ENCODE peak calls at places on chromosomes 12 and 14, in five cellular contexts. One of them, this sample, is unnamed.

GRCh38 chr14:89419973-89420482 is 3.0 kb upstream of the FOXN3 start:
- DNase-seq in adrenal gland: no peak
- DNase-seq in ovary: no peak
- DNase-seq in stomach: no peak
- DNase-seq in lower leg skin: no peak
- DNase-seq in this sample: no peak

GRCh38 chr12:80100566-80100965 is 1.2 kb downstream of the OTOGL start:
- DNase-seq in adrenal gland: no peak
- DNase-seq in ovary: no peak
- DNase-seq in stomach: no peak
- DNase-seq in lower leg skin: no peak
- DNase-seq in this sample: no peak

GRCh38 chr12:119902084-119902509 is 25.0 kb upstream of the CIT start:
- DNase-seq in adrenal gland: peak
- DNase-seq in ovary: no peak
- DNase-seq in stomach: peak
- DNase-seq in lower leg skin: peak
- DNase-seq in this sample: peak

GRCh38 chr12:29301114-29301513 is 79.9 kb downstream of the ERGIC2 start:
- DNase-seq in adrenal gland: no peak
- DNase-seq in ovary: no peak
- DNase-seq in stomach: no peak
- DNase-seq in lower leg skin: no peak
- DNase-seq in this sample: no peak

GRCh38 chr14:75989134-75989533 is 3.6 kb downstream of the IFT43 start:
- DNase-seq in adrenal gland: peak
- DNase-seq in ovary: no peak
- DNase-seq in stomach: no peak
- DNase-seq in lower leg skin: peak
- DNase-seq in this sample: no peak

GRCh38 chr12:128853321-128854197 is at the start of gene GLT1D1:
- DNase-seq in adrenal gland: no peak
- DNase-seq in ovary: no peak
- DNase-seq in stomach: no peak
- DNase-seq in lower leg skin: no peak
- DNase-seq in this sample: peak

GRCh38 chr12:111600296-111600562 is 1.1 kb upstream of the ATXN2 start:
- DNase-seq in adrenal gland: no peak
- DNase-seq in ovary: no peak
- DNase-seq in stomach: no peak
- DNase-seq in lower leg skin: no peak
- DNase-seq in this sample: no peak

GRCh38 chr12:52837341-52837741 is 3.2 kb upstream of the KRT79 start:
- DNase-seq in adrenal gland: no peak
- DNase-seq in ovary: no peak
- DNase-seq in stomach: no peak
- DNase-seq in lower leg skin: no peak
- DNase-seq in this sample: peak

GRCh38 chr14:24542346-24542936 is 33.6 kb downstream of the CTSG start:
- DNase-seq in adrenal gland: no peak
- DNase-seq in ovary: no peak
- DNase-seq in stomach: no peak
- DNase-seq in lower leg skin: no peak
- DNase-seq in this sample: no peak

GRCh38 chr14:54981698-54982097 is 45.2 kb downstream of the WDHD1 start:
- DNase-seq in adrenal gland: no peak
- DNase-seq in ovary: no peak
- DNase-seq in stomach: no peak
- DNase-seq in lower leg skin: no peak
- DNase-seq in this sample: no peak

GRCh38 chr12:31594681-31595080 is 3.7 kb upstream of the DENND5B start:
- DNase-seq in adrenal gland: no peak
- DNase-seq in ovary: no peak
- DNase-seq in stomach: no peak
- DNase-seq in lower leg skin: no peak
- DNase-seq in this sample: no peak

GRCh38 chr14:21241218-21241819 is 27.9 kb downstream of the HNRNPC start:
- DNase-seq in adrenal gland: no peak
- DNase-seq in ovary: no peak
- DNase-seq in stomach: no peak
- DNase-seq in lower leg skin: no peak
- DNase-seq in this sample: no peak

GRCh38 chr12:116736962-116737773 is 701 bp downstream of the SPRING1 start:
- DNase-seq in adrenal gland: no peak
- DNase-seq in ovary: no peak
- DNase-seq in stomach: peak
- DNase-seq in lower leg skin: no peak
- DNase-seq in this sample: peak

GRCh38 chr14:92789457-92790089 is 4.5 kb upstream of the GOLGA5 start:
- DNase-seq in adrenal gland: no peak
- DNase-seq in ovary: no peak
- DNase-seq in stomach: no peak
- DNase-seq in lower leg skin: no peak
- DNase-seq in this sample: no peak

GRCh38 chr14:31834616-31835015 is 242.5 kb upstream of the ARHGAP5 start:
- DNase-seq in adrenal gland: no peak
- DNase-seq in ovary: no peak
- DNase-seq in stomach: no peak
- DNase-seq in lower leg skin: no peak
- DNase-seq in this sample: no peak

GRCh38 chr12:71392521-71393145 is 47.0 kb upstream of the LGR5 start:
- DNase-seq in adrenal gland: no peak
- DNase-seq in ovary: no peak
- DNase-seq in stomach: no peak
- DNase-seq in lower leg skin: no peak
- DNase-seq in this sample: no peak

GRCh38 chr12:121769831-121770301 is 23.6 kb downstream of the RHOF start:
- DNase-seq in adrenal gland: peak
- DNase-seq in ovary: no peak
- DNase-seq in stomach: no peak
- DNase-seq in lower leg skin: no peak
- DNase-seq in this sample: no peak

GRCh38 chr12:82019533-82019932 is 260.4 kb upstream of the PPFIA2 start:
- DNase-seq in adrenal gland: no peak
- DNase-seq in ovary: no peak
- DNase-seq in stomach: no peak
- DNase-seq in lower leg skin: no peak
- DNase-seq in this sample: no peak

GRCh38 chr14:73943083-73943482 is 6.8 kb downstream of the FAM161B start:
- DNase-seq in adrenal gland: peak
- DNase-seq in ovary: no peak
- DNase-seq in stomach: no peak
- DNase-seq in lower leg skin: peak
- DNase-seq in this sample: no peak

GRCh38 chr12:52197371-52198231 is 5.8 kb upstream of the KRT80 start:
- DNase-seq in adrenal gland: peak
- DNase-seq in ovary: no peak
- DNase-seq in stomach: peak
- DNase-seq in lower leg skin: peak
- DNase-seq in this sample: no peak

GRCh38 chr12:69969011-69969410 is 144.0 kb downstream of the MYRFL start:
- DNase-seq in adrenal gland: no peak
- DNase-seq in ovary: no peak
- DNase-seq in stomach: no peak
- DNase-seq in lower leg skin: no peak
- DNase-seq in this sample: no peak

GRCh38 chr14:91369628-91370445 is 47.8 kb downstream of the CCDC88C start:
- DNase-seq in adrenal gland: no peak
- DNase-seq in ovary: no peak
- DNase-seq in stomach: no peak
- DNase-seq in lower leg skin: peak
- DNase-seq in this sample: no peak

GRCh38 chr14:68403191-68403781 is 389.6 kb downstream of the ZFP36L1 start:
- DNase-seq in adrenal gland: no peak
- DNase-seq in ovary: no peak
- DNase-seq in stomach: no peak
- DNase-seq in lower leg skin: no peak
- DNase-seq in this sample: no peak

GRCh38 chr12:2613674-2614073 is 181.1 kb upstream of the FKBP4 start:
- DNase-seq in adrenal gland: peak
- DNase-seq in ovary: no peak
- DNase-seq in stomach: no peak
- DNase-seq in lower leg skin: peak
- DNase-seq in this sample: no peak

GRCh38 chr12:131736807-131737484 is 26.1 kb downstream of the SFSWAP start:
- DNase-seq in adrenal gland: no peak
- DNase-seq in ovary: no peak
- DNase-seq in stomach: no peak
- DNase-seq in lower leg skin: no peak
- DNase-seq in this sample: no peak

GRCh38 chr14:91980157-91980556 is 32.7 kb upstream of the FBLN5 start:
- DNase-seq in adrenal gland: no peak
- DNase-seq in ovary: no peak
- DNase-seq in stomach: no peak
- DNase-seq in lower leg skin: peak
- DNase-seq in this sample: no peak

DNA sequence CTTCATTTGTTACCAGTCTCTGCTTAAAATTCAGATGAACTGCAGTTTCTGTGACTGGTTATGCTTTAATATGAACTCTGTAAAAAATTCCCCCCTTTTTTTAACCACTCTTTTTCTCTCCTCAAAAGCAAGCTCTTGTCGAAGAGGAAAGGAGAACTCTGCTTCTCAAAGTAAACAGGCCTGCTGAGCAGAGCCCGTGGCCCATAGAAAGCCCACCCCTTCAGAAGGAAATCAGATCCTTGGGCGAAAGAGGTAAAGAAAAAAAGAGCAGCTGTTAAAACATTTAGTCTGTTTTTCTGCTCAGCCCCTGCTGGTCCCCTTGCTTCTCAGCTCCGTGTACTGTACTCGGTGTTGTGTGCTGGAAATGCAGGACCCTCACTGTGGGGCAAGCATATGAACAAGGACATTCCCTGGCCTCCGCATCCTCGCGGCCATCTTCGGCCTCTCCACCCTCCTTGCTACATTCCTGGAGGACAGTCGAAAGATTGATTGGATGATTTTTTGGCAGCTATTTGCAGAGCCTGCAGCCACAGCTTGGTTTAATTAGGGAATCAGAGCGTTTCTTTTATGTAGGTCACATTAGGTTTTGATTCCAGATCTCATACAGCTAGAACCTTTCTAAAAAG is 164.6 kb upstream of the LRIG3 start:
- DNase-seq in adrenal gland: peak
- DNase-seq in ovary: peak
- DNase-seq in stomach: no peak
- DNase-seq in lower leg skin: peak
- DNase-seq in this sample: no peak
- TF ChIP-seq CTCF in adrenal gland: no peak
- TF ChIP-seq CTCF in ovary: no peak
- TF ChIP-seq CTCF in stomach: no peak
- TF ChIP-seq CTCF in lower leg skin: no peak
- TF ChIP-seq CTCF in this sample: no peak

DNA sequence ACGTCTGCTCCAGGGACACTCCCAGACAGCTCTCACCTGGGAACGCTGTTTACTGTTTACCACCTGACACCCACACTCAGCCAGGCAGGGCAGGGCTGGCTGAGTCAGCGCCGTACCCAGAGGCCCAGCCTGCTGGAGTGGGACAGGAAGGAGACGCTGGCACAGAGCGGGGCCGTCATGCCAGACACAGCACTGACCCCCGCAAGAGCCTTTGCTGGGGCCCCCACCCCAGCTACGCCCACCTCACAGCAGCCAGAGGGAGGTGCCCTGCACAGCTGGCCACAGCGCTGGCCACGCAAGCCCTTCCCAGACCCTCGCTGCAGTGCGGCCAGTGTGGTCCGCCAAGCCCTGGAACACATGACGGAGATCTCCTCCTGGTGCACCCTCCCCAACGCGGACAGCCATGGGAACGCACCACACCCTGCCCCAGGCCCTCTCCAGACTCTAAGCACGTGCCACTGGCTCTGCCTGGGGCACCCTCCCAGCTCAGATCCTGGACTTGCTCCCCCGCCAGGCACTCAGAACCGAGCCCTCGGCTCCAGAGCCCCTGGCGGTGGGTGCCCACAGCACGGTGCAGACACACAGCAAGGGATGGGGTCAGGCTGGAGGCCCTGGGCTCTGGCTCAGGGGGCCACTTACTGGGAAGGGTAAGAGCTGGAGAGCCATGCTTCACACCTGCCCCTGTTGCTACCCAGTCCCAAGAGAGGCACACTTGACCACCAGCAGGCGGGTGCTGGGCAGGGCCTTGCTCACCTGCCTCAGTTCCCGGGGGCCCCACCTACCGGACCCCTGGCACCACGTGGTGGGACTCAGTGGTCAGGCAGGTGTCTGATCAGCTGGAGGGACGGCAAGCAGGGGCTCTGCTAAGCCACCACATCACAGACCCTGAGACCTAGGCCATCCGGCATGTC is 5.6 kb downstream of the AHNAK2 start:
- DNase-seq in adrenal gland: no peak
- DNase-seq in ovary: peak
- DNase-seq in stomach: peak
- DNase-seq in lower leg skin: peak
- DNase-seq in this sample: peak
- TF ChIP-seq POLR2A in adrenal gland: no peak
- TF ChIP-seq POLR2A in ovary: no peak
- TF ChIP-seq POLR2A in stomach: no peak
- TF ChIP-seq POLR2A in lower leg skin: no peak
- TF ChIP-seq POLR2A in this sample: no peak

DNA sequence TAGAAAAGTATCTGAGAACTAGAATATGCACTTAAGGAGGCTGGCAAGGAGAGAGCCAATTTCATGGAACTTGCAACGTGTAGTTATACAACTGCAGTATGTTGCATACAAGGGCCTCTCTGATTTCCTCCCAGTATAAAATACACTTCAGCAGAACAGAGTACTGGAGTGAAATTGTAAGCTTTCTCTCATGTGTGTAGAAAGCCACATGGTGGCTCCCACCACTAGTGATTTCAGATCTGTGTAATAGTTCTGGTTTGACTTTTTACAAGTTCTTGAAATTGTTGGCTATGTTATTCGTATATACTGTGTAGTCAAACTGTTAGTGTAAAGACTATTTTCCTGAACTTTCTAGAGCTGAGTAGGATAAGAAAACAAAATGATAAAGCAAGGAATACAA is 16.4 kb upstream of the LMO3 start:
- DNase-seq in adrenal gland: no peak
- DNase-seq in ovary: no peak
- DNase-seq in stomach: no peak
- DNase-seq in lower leg skin: no peak
- DNase-seq in this sample: no peak
- TF ChIP-seq CTCF in adrenal gland: no peak
- TF ChIP-seq CTCF in ovary: no peak
- TF ChIP-seq CTCF in stomach: no peak
- TF ChIP-seq CTCF in lower leg skin: no peak
- TF ChIP-seq CTCF in this sample: no peak

GRCh38 chr14:23094666-23095195 is at the start of gene ACIN1:
- DNase-seq in adrenal gland: peak
- DNase-seq in ovary: no peak
- DNase-seq in stomach: peak
- DNase-seq in lower leg skin: peak
- DNase-seq in this sample: peak

GRCh38 chr14:23095196-23096108 is at the start of gene C14orf119:
- DNase-seq in adrenal gland: peak
- DNase-seq in ovary: peak
- DNase-seq in stomach: peak
- DNase-seq in lower leg skin: peak
- DNase-seq in this sample: peak

GRCh38 chr14:23093526-23093925 is 1.4 kb downstream of the ACIN1 start:
- DNase-seq in adrenal gland: no peak
- DNase-seq in ovary: no peak
- DNase-seq in stomach: no peak
- DNase-seq in lower leg skin: no peak
- DNase-seq in this sample: no peak

GRCh38 chr14:23093104-23093503 is 1.8 kb downstream of the ACIN1 start:
- DNase-seq in adrenal gland: no peak
- DNase-seq in ovary: no peak
- DNase-seq in stomach: no peak
- DNase-seq in lower leg skin: no peak
- DNase-seq in this sample: no peak

GRCh38 chr14:23093993-23094665 is 807 bp downstream of the ACIN1 start:
- DNase-seq in adrenal gland: no peak
- DNase-seq in ovary: no peak
- DNase-seq in stomach: no peak
- DNase-seq in lower leg skin: no peak
- DNase-seq in this sample: peak
- TF ChIP-seq POLR2A in adrenal gland: no peak
- TF ChIP-seq POLR2A in ovary: no peak
- TF ChIP-seq POLR2A in stomach: no peak
- TF ChIP-seq POLR2A in lower leg skin: no peak
- TF ChIP-seq POLR2A in this sample: no peak